ENCODE peak calls at places on chromosomes 2 and 18, in six cellular contexts. One of them, this sample, is unnamed.

GRCh38 chr2:71672011-71672639 is 218.8 kb downstream of the DYSF start:
- DNase-seq in MM.1S: no peak
- DNase-seq in spleen: peak; percentile 71
- DNase-seq in lower lobe of right lung: no peak
- DNase-seq in adrenal gland: no peak
- DNase-seq in HCT116: no peak
- DNase-seq in this sample: no peak

GRCh38 chr2:122210898-122211605 is 455.6 kb downstream of the TSN start:
- DNase-seq in MM.1S: peak; percentile 39
- DNase-seq in spleen: no peak
- DNase-seq in lower lobe of right lung: no peak
- DNase-seq in adrenal gland: no peak
- DNase-seq in HCT116: no peak
- DNase-seq in this sample: no peak

GRCh38 chr2:138059967-138060635 is 95.8 kb downstream of the HNMT start:
- DNase-seq in MM.1S: no peak
- DNase-seq in spleen: no peak
- DNase-seq in lower lobe of right lung: no peak
- DNase-seq in adrenal gland: peak; percentile 83
- DNase-seq in HCT116: no peak
- DNase-seq in this sample: peak; percentile 79

GRCh38 chr2:25492726-25493125 is 151.0 kb upstream of the DNMT3A start:
- DNase-seq in MM.1S: no peak
- DNase-seq in spleen: no peak
- DNase-seq in lower lobe of right lung: no peak
- DNase-seq in adrenal gland: no peak
- DNase-seq in HCT116: no peak
- DNase-seq in this sample: no peak

GRCh38 chr2:98372121-98372520 is 25.9 kb downstream of the CNGA3 start:
- DNase-seq in MM.1S: no peak
- DNase-seq in spleen: no peak
- DNase-seq in lower lobe of right lung: no peak
- DNase-seq in adrenal gland: no peak
- DNase-seq in HCT116: no peak
- DNase-seq in this sample: no peak

GRCh38 chr2:191012845-191013616 is 940 bp downstream of the STAT1 start:
- DNase-seq in MM.1S: no peak
- DNase-seq in spleen: no peak
- DNase-seq in lower lobe of right lung: no peak
- DNase-seq in adrenal gland: no peak
- DNase-seq in HCT116: no peak
- DNase-seq in this sample: no peak

GRCh38 chr2:11346129-11346528 is 1.7 kb upstream of the ROCK2 start:
- DNase-seq in MM.1S: no peak
- DNase-seq in spleen: no peak
- DNase-seq in lower lobe of right lung: no peak
- DNase-seq in adrenal gland: no peak
- DNase-seq in HCT116: no peak
- DNase-seq in this sample: no peak

GRCh38 chr2:241009191-241009590 is 10.8 kb downstream of the SNED1 start:
- DNase-seq in MM.1S: no peak
- DNase-seq in spleen: no peak
- DNase-seq in lower lobe of right lung: peak; percentile 42
- DNase-seq in adrenal gland: peak; percentile 20
- DNase-seq in HCT116: no peak
- DNase-seq in this sample: no peak

GRCh38 chr2:223270538-223270937 is 218.5 kb downstream of the KCNE4 start:
- DNase-seq in MM.1S: no peak
- DNase-seq in spleen: no peak
- DNase-seq in lower lobe of right lung: no peak
- DNase-seq in adrenal gland: no peak
- DNase-seq in HCT116: no peak
- DNase-seq in this sample: no peak

DNA sequence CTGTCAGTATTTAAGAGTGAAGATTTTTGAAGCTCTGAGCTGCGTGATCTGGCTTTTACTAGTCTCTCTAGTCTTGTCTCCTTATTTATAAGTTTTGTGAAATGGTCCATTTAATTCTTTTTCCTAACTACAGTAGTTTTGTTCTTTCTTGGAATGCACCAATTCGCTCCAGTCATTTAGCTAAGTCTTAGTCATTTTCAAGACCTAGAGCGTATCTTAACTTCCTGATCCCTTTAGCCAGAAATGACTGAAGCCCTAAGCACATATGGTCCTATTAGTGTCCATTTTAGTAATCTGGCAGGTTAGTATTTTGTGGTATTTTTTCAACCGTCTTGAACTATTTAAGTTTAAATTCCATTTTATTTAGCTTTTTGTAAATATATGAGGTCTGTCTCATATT is 3.6 kb downstream of the BIRC6 start:
- DNase-seq in MM.1S: no peak
- DNase-seq in spleen: no peak
- DNase-seq in lower lobe of right lung: no peak
- DNase-seq in adrenal gland: no peak
- DNase-seq in HCT116: no peak
- DNase-seq in this sample: no peak
- H3K4me1 ChIP-seq in MM.1S: peaks cover 16% of the 10 kb centered on the region
- H3K4me1 ChIP-seq in spleen: peaks cover 22% of the 10 kb centered on the region
- H3K4me1 ChIP-seq in lower lobe of right lung: peaks cover 61% of the 10 kb centered on the region
- H3K4me1 ChIP-seq in adrenal gland: peaks cover 50% of the 10 kb centered on the region
- H3K4me1 ChIP-seq in HCT116: peaks cover 19% of the 10 kb centered on the region
- H3K4me1 ChIP-seq in this sample: peaks cover 62% of the 10 kb centered on the region

GRCh38 chr2:30862054-30862651 is 54.9 kb upstream of the CAPN13 start:
- DNase-seq in MM.1S: peak; percentile 80
- DNase-seq in spleen: no peak
- DNase-seq in lower lobe of right lung: peak; percentile 59
- DNase-seq in adrenal gland: peak; percentile 73
- DNase-seq in HCT116: peak; percentile 55
- DNase-seq in this sample: peak; percentile 29
- TF ChIP-seq CTCF in MM.1S: peak; percentile 71
- TF ChIP-seq CTCF in spleen: peak; percentile 51
- TF ChIP-seq CTCF in lower lobe of right lung: peak; percentile 63
- TF ChIP-seq CTCF in adrenal gland: peak; percentile 48
- TF ChIP-seq CTCF in HCT116: peak; percentile 77
- TF ChIP-seq CTCF in this sample: peak; percentile 69

GRCh38 chr2:10123281-10123680 is 742 bp downstream of the RRM2 start:
- DNase-seq in MM.1S: no peak
- DNase-seq in spleen: peak; percentile 70
- DNase-seq in lower lobe of right lung: no peak
- DNase-seq in adrenal gland: no peak
- DNase-seq in HCT116: no peak
- DNase-seq in this sample: no peak

GRCh38 chr2:10124538-10125045 is 2.1 kb downstream of the RRM2 start:
- DNase-seq in MM.1S: peak; percentile 74
- DNase-seq in spleen: peak; percentile 13
- DNase-seq in lower lobe of right lung: no peak
- DNase-seq in adrenal gland: peak; percentile 49
- DNase-seq in HCT116: no peak
- DNase-seq in this sample: no peak

GRCh38 chr2:10128420-10128819 is 5.9 kb downstream of the RRM2 start:
- DNase-seq in MM.1S: no peak
- DNase-seq in spleen: no peak
- DNase-seq in lower lobe of right lung: no peak
- DNase-seq in adrenal gland: no peak
- DNase-seq in HCT116: no peak
- DNase-seq in this sample: no peak

GRCh38 chr2:10126627-10127026 is 4.1 kb downstream of the RRM2 start:
- DNase-seq in MM.1S: no peak
- DNase-seq in spleen: peak; percentile 33
- DNase-seq in lower lobe of right lung: no peak
- DNase-seq in adrenal gland: peak; percentile 46
- DNase-seq in HCT116: no peak
- DNase-seq in this sample: no peak

GRCh38 chr2:10125842-10126596 is 3.5 kb downstream of the RRM2 start:
- DNase-seq in MM.1S: no peak
- DNase-seq in spleen: peak; percentile 9
- DNase-seq in lower lobe of right lung: no peak
- DNase-seq in adrenal gland: no peak
- DNase-seq in HCT116: no peak
- DNase-seq in this sample: no peak
- H3K4me3 ChIP-seq in MM.1S: peak overlapping the region; percentile 77
- H3K4me3 ChIP-seq in spleen: no peak overlapping the region
- H3K4me3 ChIP-seq in lower lobe of right lung: no peak overlapping the region
- H3K4me3 ChIP-seq in adrenal gland: no peak overlapping the region
- H3K4me3 ChIP-seq in HCT116: no peak overlapping the region
- H3K4me3 ChIP-seq in this sample: no peak overlapping the region

DNA sequence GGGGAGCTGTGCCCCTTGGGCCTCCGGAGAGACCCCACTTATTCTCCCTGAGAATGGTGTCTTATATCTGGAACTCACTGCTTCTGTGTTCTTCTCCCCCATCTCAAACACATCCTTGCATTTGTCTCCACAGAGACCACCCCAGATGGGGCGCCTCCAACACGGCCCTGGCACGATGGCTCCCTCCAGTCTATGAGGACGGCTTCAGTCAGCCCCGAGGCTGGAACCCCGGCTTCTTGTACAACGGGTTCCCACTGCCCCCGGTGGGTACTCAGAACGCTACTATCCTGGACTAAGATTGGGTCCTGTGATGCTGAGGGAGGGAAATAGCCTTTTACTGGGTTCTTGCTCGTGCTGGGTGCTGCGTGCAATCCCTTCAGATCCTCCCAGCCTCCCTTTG is 40.3 kb downstream of the TPO start:
- DNase-seq in MM.1S: no peak
- DNase-seq in spleen: no peak
- DNase-seq in lower lobe of right lung: no peak
- DNase-seq in adrenal gland: no peak
- DNase-seq in HCT116: no peak
- DNase-seq in this sample: no peak
- H3K4me1 ChIP-seq in MM.1S: no peaks in the 10 kb centered on the region
- H3K4me1 ChIP-seq in spleen: no peaks in the 10 kb centered on the region
- H3K4me1 ChIP-seq in lower lobe of right lung: no peaks in the 10 kb centered on the region
- H3K4me1 ChIP-seq in adrenal gland: no peaks in the 10 kb centered on the region
- H3K4me1 ChIP-seq in HCT116: no peaks in the 10 kb centered on the region
- H3K4me1 ChIP-seq in this sample: no peaks in the 10 kb centered on the region

DNA sequence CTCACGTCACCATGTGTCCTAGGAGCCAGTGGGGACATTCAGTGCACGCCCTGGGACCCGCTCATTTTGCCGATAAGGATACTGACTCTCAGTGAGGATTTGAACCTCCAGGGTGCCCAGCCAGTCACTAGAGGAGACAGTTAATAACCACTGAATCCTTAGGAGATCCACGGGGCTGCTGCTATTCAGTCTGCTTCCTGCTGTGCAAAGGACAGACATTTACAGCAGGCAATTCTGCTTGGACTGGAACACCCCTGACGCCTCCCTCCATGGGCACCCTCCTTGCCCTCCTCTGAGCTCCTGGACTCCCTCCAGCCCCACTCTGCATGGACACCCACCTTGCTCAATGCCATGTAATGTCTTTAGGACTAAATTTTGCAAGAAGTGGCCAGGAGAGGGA is 265.5 kb downstream of the EIPR1 start:
- DNase-seq in MM.1S: no peak
- DNase-seq in spleen: peak; percentile 37
- DNase-seq in lower lobe of right lung: no peak
- DNase-seq in adrenal gland: no peak
- DNase-seq in HCT116: no peak
- DNase-seq in this sample: no peak
- TF ChIP-seq CTCF in MM.1S: no peak
- TF ChIP-seq CTCF in spleen: no peak
- TF ChIP-seq CTCF in lower lobe of right lung: no peak
- TF ChIP-seq CTCF in adrenal gland: no peak
- TF ChIP-seq CTCF in HCT116: no peak
- TF ChIP-seq CTCF in this sample: no peak

GRCh38 chr2:20008703-20009102 is 3.8 kb downstream of the MATN3 start:
- DNase-seq in MM.1S: no peak
- DNase-seq in spleen: no peak
- DNase-seq in lower lobe of right lung: no peak
- DNase-seq in adrenal gland: no peak
- DNase-seq in HCT116: no peak
- DNase-seq in this sample: no peak

GRCh38 chr2:20001361-20001863 is 11.1 kb downstream of the MATN3 start:
- DNase-seq in MM.1S: no peak
- DNase-seq in spleen: no peak
- DNase-seq in lower lobe of right lung: no peak
- DNase-seq in adrenal gland: no peak
- DNase-seq in HCT116: no peak
- DNase-seq in this sample: no peak

GRCh38 chr2:20005891-20006470 is 6.5 kb downstream of the MATN3 start:
- DNase-seq in MM.1S: no peak
- DNase-seq in spleen: no peak
- DNase-seq in lower lobe of right lung: no peak
- DNase-seq in adrenal gland: no peak
- DNase-seq in HCT116: no peak
- DNase-seq in this sample: no peak

DNA sequence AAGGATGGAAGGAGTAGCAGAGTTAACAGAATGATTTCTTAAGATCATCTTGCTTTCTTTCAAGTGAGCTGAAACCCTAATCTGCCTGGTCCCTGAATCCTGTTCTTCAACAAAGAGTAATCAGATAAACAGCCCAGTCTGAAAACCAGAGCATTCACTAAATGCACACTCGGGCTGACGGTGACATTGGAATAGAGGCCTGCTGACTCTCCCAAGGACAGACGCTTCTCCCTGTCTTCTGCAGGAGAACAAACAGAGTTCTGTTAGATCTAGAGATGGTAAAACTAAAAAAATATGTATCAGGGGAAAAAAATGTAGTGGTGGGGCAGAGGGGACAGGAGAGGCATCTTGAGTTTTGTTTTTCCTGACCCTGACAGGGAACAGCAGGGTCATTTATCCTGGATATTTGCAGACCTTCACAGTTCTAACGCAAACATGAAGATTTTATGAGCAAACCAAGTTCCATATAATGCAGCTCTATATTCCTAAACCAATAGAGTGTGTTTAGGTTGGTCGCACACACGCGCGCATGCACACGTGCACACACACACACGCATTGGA is 7.3 kb downstream of the MATN3 start:
- DNase-seq in MM.1S: no peak
- DNase-seq in spleen: no peak
- DNase-seq in lower lobe of right lung: no peak
- DNase-seq in adrenal gland: no peak
- DNase-seq in HCT116: no peak
- DNase-seq in this sample: no peak
- H3K4me3 ChIP-seq in MM.1S: no peak overlapping the region
- H3K4me3 ChIP-seq in spleen: no peak overlapping the region
- H3K4me3 ChIP-seq in lower lobe of right lung: no peak overlapping the region
- H3K4me3 ChIP-seq in adrenal gland: no peak overlapping the region
- H3K4me3 ChIP-seq in HCT116: no peak overlapping the region
- H3K4me3 ChIP-seq in this sample: no peak overlapping the region

DNA sequence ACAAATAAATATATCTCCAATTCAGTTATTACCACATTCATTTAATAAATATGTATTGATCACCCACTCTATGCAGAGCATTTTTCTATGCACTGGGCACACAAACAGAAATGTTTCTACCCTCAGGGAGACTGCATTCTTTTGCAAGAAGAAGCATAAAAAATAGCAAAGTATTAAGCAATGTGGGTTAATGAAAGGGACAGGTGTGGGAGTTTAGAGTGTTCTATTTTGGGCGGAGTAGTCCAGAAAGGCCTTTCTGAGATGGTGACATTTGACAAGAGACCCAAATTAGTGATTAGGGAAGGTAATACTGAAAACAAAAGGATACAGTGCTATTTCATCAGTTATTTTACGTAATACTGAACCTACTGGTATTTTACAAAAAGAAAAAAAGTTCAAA is 394.3 kb upstream of the CHST9 start:
- DNase-seq in MM.1S: no peak
- DNase-seq in spleen: no peak
- DNase-seq in lower lobe of right lung: no peak
- DNase-seq in adrenal gland: no peak
- DNase-seq in HCT116: no peak
- DNase-seq in this sample: no peak
- H3K4me1 ChIP-seq in MM.1S: no peaks in the 10 kb centered on the region
- H3K4me1 ChIP-seq in spleen: no peaks in the 10 kb centered on the region
- H3K4me1 ChIP-seq in lower lobe of right lung: no peaks in the 10 kb centered on the region
- H3K4me1 ChIP-seq in adrenal gland: no peaks in the 10 kb centered on the region
- H3K4me1 ChIP-seq in HCT116: no peaks in the 10 kb centered on the region
- H3K4me1 ChIP-seq in this sample: no peaks in the 10 kb centered on the region